ENCODE peak calls at places on chromosomes 1 and 21, in eight cellular contexts. F is cardiac fibroblast; C is stimulated activated CD4-positive, alpha-beta T cell treated with anti-CD3 and anti-CD28 coated beads, TNF-alpha, amount 100 ng/mL, for 1 hour; B is T-helper 1 cell; L is AG08395; Q is Peyer's patch; T is NAMALWA; M is ELR. U is an unnamed sample.

GRCh38 chr1:30407862-30408580 is 315.4 kb downstream of the MATN1 start:
- DNase-seq in M (no peak), F (no peak), C (no peak), L (no peak), B (no peak), Q (no peak), T (no peak), U (no peak)

GRCh38 chr1:149844096-149844495 is 55.3 kb upstream of the BOLA1 start:
- DNase-seq in T (peak), L (peak), Q (peak), F (no peak), M (peak), B (no peak), C (no peak), U (peak)

GRCh38 chr1:208043690-208044089 is 132.8 kb upstream of the CD34 start:
- DNase-seq in T (no peak), B (no peak), F (no peak), M (no peak), L (no peak), Q (no peak), C (no peak), U (no peak)

GRCh38 chr1:40414331-40414730 is 35.9 kb upstream of the ZFP69B start:
- DNase-seq in L (no peak), Q (no peak), T (no peak), M (no peak), F (no peak), B (no peak), C (no peak), U (no peak)

GRCh38 chr1:1264868-1265272 is 8.8 kb downstream of the UBE2J2 start:
- DNase-seq in F (peak), Q (no peak), C (no peak), B (no peak), T (no peak), M (peak), L (peak), U (no peak)

GRCh38 chr1:66642992-66643391 is 109.0 kb downstream of the SGIP1 start:
- DNase-seq in C (no peak), Q (no peak), T (no peak), M (peak), L (peak), B (no peak), F (no peak), U (no peak)

GRCh38 chr1:46798820-46799219 is at the start of gene CYP4B1:
- DNase-seq in F (no peak), Q (no peak), M (no peak), C (no peak), L (no peak), T (no peak), B (no peak), U (no peak)

GRCh38 chr1:180515857-180516388 is 13.5 kb upstream of the ACBD6 start:
- DNase-seq in M (peak), L (peak), Q (peak), F (peak), C (peak), T (peak), B (peak), U (peak)

GRCh38 chr1:93275634-93276295 is 69.9 kb upstream of the DR1 start:
- DNase-seq in M (no peak), Q (no peak), T (no peak), F (no peak), L (no peak), C (no peak), B (no peak), U (no peak)

GRCh38 chr1:34844252-34844634 is 15.3 kb downstream of the SMIM12 start:
- DNase-seq in L (no peak), T (no peak), C (no peak), B (no peak), F (no peak), Q (no peak), M (peak), U (no peak)

GRCh38 chr1:231040800-231041704 is 998 bp upstream of the FAM89A start:
- DNase-seq in Q (no peak), B (no peak), T (no peak), C (no peak), M (no peak), F (no peak), L (no peak), U (no peak)

GRCh38 chr1:84617349-84617748 is 43.1 kb upstream of the CTBS start:
- DNase-seq in T (no peak), C (no peak), B (no peak), L (no peak), F (no peak), Q (no peak), M (no peak), U (no peak)

GRCh38 chr1:177873238-177873637 is 96.6 kb downstream of the SEC16B start:
- DNase-seq in M (peak), F (peak), Q (no peak), T (no peak), B (no peak), L (peak), C (no peak), U (peak)

GRCh38 chr1:40636777-40637176 is 28.7 kb downstream of the RIMS3 start:
- DNase-seq in Q (no peak), M (no peak), L (no peak), T (no peak), F (no peak), B (no peak), C (no peak), U (peak)

GRCh38 chr1:237799762-237800474 is 90.8 kb downstream of the ZP4 start:
- DNase-seq in Q (no peak), B (no peak), T (peak), L (no peak), M (peak), C (no peak), F (peak), U (peak)

GRCh38 chr1:113677250-113678158 is 81.8 kb downstream of the PHTF1 start:
- DNase-seq in F (peak), T (peak), C (no peak), Q (no peak), L (peak), M (peak), B (no peak), U (peak)

GRCh38 chr21:35377505-35378090 is 328.5 kb upstream of the RUNX1 start:
- DNase-seq in L (no peak), Q (no peak), F (no peak), M (peak), B (no peak), C (no peak), T (no peak), U (no peak)

GRCh38 chr1:13535227-13535626 is 21.4 kb upstream of the LRRC38 start:
- DNase-seq in B (no peak), C (no peak), T (no peak), Q (no peak), L (no peak), F (no peak), M (no peak), U (no peak)

GRCh38 chr1:20058531-20058930 is 11.5 kb upstream of the PLA2G5 start:
- DNase-seq in Q (peak), F (peak), M (peak), B (no peak), L (peak), T (no peak), C (no peak), U (peak)

GRCh38 chr21:10430007-10430406 is 91.4 kb upstream of the TPTE start:
- DNase-seq in Q (no peak), T (peak), B (no peak), F (no peak), L (peak), C (no peak), M (no peak), U (no peak)

GRCh38 chr1:203465943-203466342 is 9.7 kb upstream of the PRELP start:
- DNase-seq in T (no peak), L (no peak), C (no peak), B (no peak), Q (no peak), M (no peak), F (peak), U (no peak)

GRCh38 chr21:37557261-37557950 is 190.8 kb downstream of the DYRK1A start:
- DNase-seq in C (no peak), F (no peak), B (no peak), T (peak), M (no peak), Q (no peak), L (no peak), U (no peak)

GRCh38 chr1:99642053-99642452 is 3.9 kb upstream of the PALMD start:
- DNase-seq in B (no peak), L (no peak), T (no peak), C (no peak), M (no peak), Q (no peak), F (no peak), U (no peak)

GRCh38 chr1:76269175-76269574 is 194.6 kb downstream of the ST6GALNAC3 start:
- DNase-seq in F (peak), Q (no peak), C (no peak), T (no peak), M (peak), L (peak), B (no peak), U (no peak)

GRCh38 chr1:22626219-22626902 is 10.1 kb upstream of the C1QA start:
- DNase-seq in Q (no peak), T (no peak), F (no peak), B (no peak), C (no peak), L (no peak), M (no peak), U (no peak)

GRCh38 chr1:183291802-183292515 is 105.9 kb downstream of the LAMC2 start:
- DNase-seq in B (no peak), T (no peak), F (peak), L (peak), Q (no peak), M (peak), C (no peak), U (no peak)